ENCODE peak calls at places on chromosome 9, in eight cellular contexts. One of them, this sample, is unnamed.

GRCh38 chr9:121404906-121405305 is 34.9 kb upstream of the STOM start:
- DNase-seq in HuH-7.5: no peak
- DNase-seq in M059J: no peak
- DNase-seq in ascending aorta: no peak
- DNase-seq in stimulated activated CD4-positive, alpha-beta T cell treated with anti-CD3 and anti-CD28 coated beads, Interleukin-4, amount 100 ng/mL, for 1 hour: no peak
- DNase-seq in central memory CD4-positive, alpha-beta T cell: no peak
- DNase-seq in EH: no peak
- DNase-seq in right cardiac atrium: no peak
- DNase-seq in this sample: no peak

GRCh38 chr9:96867282-96867814 is 13.0 kb upstream of the ZNF782 start:
- DNase-seq in HuH-7.5: no peak
- DNase-seq in M059J: no peak
- DNase-seq in ascending aorta: no peak
- DNase-seq in stimulated activated CD4-positive, alpha-beta T cell treated with anti-CD3 and anti-CD28 coated beads, Interleukin-4, amount 100 ng/mL, for 1 hour: no peak
- DNase-seq in central memory CD4-positive, alpha-beta T cell: no peak
- DNase-seq in EH: peak; percentile 16
- DNase-seq in right cardiac atrium: no peak
- DNase-seq in this sample: no peak

GRCh38 chr9:114484215-114484853 is 20.9 kb downstream of the WHRN start:
- DNase-seq in HuH-7.5: no peak
- DNase-seq in M059J: no peak
- DNase-seq in ascending aorta: no peak
- DNase-seq in stimulated activated CD4-positive, alpha-beta T cell treated with anti-CD3 and anti-CD28 coated beads, Interleukin-4, amount 100 ng/mL, for 1 hour: no peak
- DNase-seq in central memory CD4-positive, alpha-beta T cell: no peak
- DNase-seq in EH: no peak
- DNase-seq in right cardiac atrium: no peak
- DNase-seq in this sample: no peak

GRCh38 chr9:105243015-105243686 is 1.3 kb upstream of the SLC44A1 start:
- DNase-seq in HuH-7.5: no peak
- DNase-seq in M059J: peak; percentile 96
- DNase-seq in ascending aorta: no peak
- DNase-seq in stimulated activated CD4-positive, alpha-beta T cell treated with anti-CD3 and anti-CD28 coated beads, Interleukin-4, amount 100 ng/mL, for 1 hour: no peak
- DNase-seq in central memory CD4-positive, alpha-beta T cell: no peak
- DNase-seq in EH: peak; percentile 98
- DNase-seq in right cardiac atrium: no peak
- DNase-seq in this sample: peak; percentile 95

GRCh38 chr9:121498487-121499176 is 1.0 kb downstream of the GGTA1 start:
- DNase-seq in HuH-7.5: peak; percentile 34
- DNase-seq in M059J: peak; percentile 34
- DNase-seq in ascending aorta: peak; percentile 78
- DNase-seq in stimulated activated CD4-positive, alpha-beta T cell treated with anti-CD3 and anti-CD28 coated beads, Interleukin-4, amount 100 ng/mL, for 1 hour: no peak
- DNase-seq in central memory CD4-positive, alpha-beta T cell: no peak
- DNase-seq in EH: peak; percentile 58
- DNase-seq in right cardiac atrium: peak; percentile 81
- DNase-seq in this sample: no peak

GRCh38 chr9:99274016-99274415 is 51.9 kb downstream of the SEC61B start:
- DNase-seq in HuH-7.5: no peak
- DNase-seq in M059J: no peak
- DNase-seq in ascending aorta: no peak
- DNase-seq in stimulated activated CD4-positive, alpha-beta T cell treated with anti-CD3 and anti-CD28 coated beads, Interleukin-4, amount 100 ng/mL, for 1 hour: no peak
- DNase-seq in central memory CD4-positive, alpha-beta T cell: no peak
- DNase-seq in EH: no peak
- DNase-seq in right cardiac atrium: no peak
- DNase-seq in this sample: no peak

GRCh38 chr9:2745560-2746380 is 28.5 kb downstream of the KCNV2 start:
- DNase-seq in HuH-7.5: no peak
- DNase-seq in M059J: peak; percentile 86
- DNase-seq in ascending aorta: no peak
- DNase-seq in stimulated activated CD4-positive, alpha-beta T cell treated with anti-CD3 and anti-CD28 coated beads, Interleukin-4, amount 100 ng/mL, for 1 hour: no peak
- DNase-seq in central memory CD4-positive, alpha-beta T cell: no peak
- DNase-seq in EH: no peak
- DNase-seq in right cardiac atrium: no peak
- DNase-seq in this sample: peak; percentile 17

GRCh38 chr9:13292782-13293181 is 13.3 kb upstream of the MPDZ start:
- DNase-seq in HuH-7.5: no peak
- DNase-seq in M059J: no peak
- DNase-seq in ascending aorta: no peak
- DNase-seq in stimulated activated CD4-positive, alpha-beta T cell treated with anti-CD3 and anti-CD28 coated beads, Interleukin-4, amount 100 ng/mL, for 1 hour: no peak
- DNase-seq in central memory CD4-positive, alpha-beta T cell: no peak
- DNase-seq in EH: no peak
- DNase-seq in right cardiac atrium: no peak
- DNase-seq in this sample: no peak

GRCh38 chr9:135081731-135082130 is 5.7 kb upstream of the OLFM1 start:
- DNase-seq in HuH-7.5: no peak
- DNase-seq in M059J: no peak
- DNase-seq in ascending aorta: no peak
- DNase-seq in stimulated activated CD4-positive, alpha-beta T cell treated with anti-CD3 and anti-CD28 coated beads, Interleukin-4, amount 100 ng/mL, for 1 hour: no peak
- DNase-seq in central memory CD4-positive, alpha-beta T cell: no peak
- DNase-seq in EH: no peak
- DNase-seq in right cardiac atrium: no peak
- DNase-seq in this sample: no peak

GRCh38 chr9:121929893-121930875 is 162.9 kb downstream of the TTLL11 start:
- DNase-seq in HuH-7.5: no peak
- DNase-seq in M059J: peak; percentile 17
- DNase-seq in ascending aorta: no peak
- DNase-seq in stimulated activated CD4-positive, alpha-beta T cell treated with anti-CD3 and anti-CD28 coated beads, Interleukin-4, amount 100 ng/mL, for 1 hour: no peak
- DNase-seq in central memory CD4-positive, alpha-beta T cell: no peak
- DNase-seq in EH: peak; percentile 67
- DNase-seq in right cardiac atrium: peak; percentile 55
- DNase-seq in this sample: no peak

GRCh38 chr9:113623851-113624485 is 160.4 kb downstream of the RGS3 start:
- DNase-seq in HuH-7.5: no peak
- DNase-seq in M059J: peak; percentile 18
- DNase-seq in ascending aorta: peak; percentile 60
- DNase-seq in stimulated activated CD4-positive, alpha-beta T cell treated with anti-CD3 and anti-CD28 coated beads, Interleukin-4, amount 100 ng/mL, for 1 hour: no peak
- DNase-seq in central memory CD4-positive, alpha-beta T cell: no peak
- DNase-seq in EH: no peak
- DNase-seq in right cardiac atrium: no peak
- DNase-seq in this sample: peak; percentile 63

GRCh38 chr9:131762356-131762932 is 22.6 kb upstream of the RAPGEF1 start:
- DNase-seq in HuH-7.5: peak; percentile 81
- DNase-seq in M059J: peak; percentile 48
- DNase-seq in ascending aorta: peak; percentile 79
- DNase-seq in stimulated activated CD4-positive, alpha-beta T cell treated with anti-CD3 and anti-CD28 coated beads, Interleukin-4, amount 100 ng/mL, for 1 hour: peak; percentile 82
- DNase-seq in central memory CD4-positive, alpha-beta T cell: peak; percentile 61
- DNase-seq in EH: peak; percentile 66
- DNase-seq in right cardiac atrium: peak; percentile 90
- DNase-seq in this sample: peak; percentile 63

GRCh38 chr9:133928248-133928764 is 63.8 kb downstream of the VAV2 start:
- DNase-seq in HuH-7.5: no peak
- DNase-seq in M059J: no peak
- DNase-seq in ascending aorta: no peak
- DNase-seq in stimulated activated CD4-positive, alpha-beta T cell treated with anti-CD3 and anti-CD28 coated beads, Interleukin-4, amount 100 ng/mL, for 1 hour: no peak
- DNase-seq in central memory CD4-positive, alpha-beta T cell: no peak
- DNase-seq in EH: no peak
- DNase-seq in right cardiac atrium: no peak
- DNase-seq in this sample: no peak

GRCh38 chr9:105539452-105539851 is 18.5 kb upstream of the FKTN start:
- DNase-seq in HuH-7.5: no peak
- DNase-seq in M059J: peak; percentile 15
- DNase-seq in ascending aorta: no peak
- DNase-seq in stimulated activated CD4-positive, alpha-beta T cell treated with anti-CD3 and anti-CD28 coated beads, Interleukin-4, amount 100 ng/mL, for 1 hour: no peak
- DNase-seq in central memory CD4-positive, alpha-beta T cell: no peak
- DNase-seq in EH: peak; percentile 6
- DNase-seq in right cardiac atrium: no peak
- DNase-seq in this sample: peak; percentile 17

GRCh38 chr9:96317335-96317980 is 15.5 kb upstream of the HSD17B3 start:
- DNase-seq in HuH-7.5: peak; percentile 62
- DNase-seq in M059J: peak; percentile 55
- DNase-seq in ascending aorta: no peak
- DNase-seq in stimulated activated CD4-positive, alpha-beta T cell treated with anti-CD3 and anti-CD28 coated beads, Interleukin-4, amount 100 ng/mL, for 1 hour: peak; percentile 52
- DNase-seq in central memory CD4-positive, alpha-beta T cell: peak; percentile 8
- DNase-seq in EH: peak; percentile 58
- DNase-seq in right cardiac atrium: peak; percentile 73
- DNase-seq in this sample: peak; percentile 43

GRCh38 chr9:74304598-74304997 is 192.5 kb upstream of the RORB start:
- DNase-seq in HuH-7.5: no peak
- DNase-seq in M059J: no peak
- DNase-seq in ascending aorta: no peak
- DNase-seq in stimulated activated CD4-positive, alpha-beta T cell treated with anti-CD3 and anti-CD28 coated beads, Interleukin-4, amount 100 ng/mL, for 1 hour: no peak
- DNase-seq in central memory CD4-positive, alpha-beta T cell: no peak
- DNase-seq in EH: no peak
- DNase-seq in right cardiac atrium: no peak
- DNase-seq in this sample: no peak

GRCh38 chr9:32500768-32501167 is 25.2 kb downstream of the RIGI start:
- DNase-seq in HuH-7.5: no peak
- DNase-seq in M059J: peak; percentile 75
- DNase-seq in ascending aorta: no peak
- DNase-seq in stimulated activated CD4-positive, alpha-beta T cell treated with anti-CD3 and anti-CD28 coated beads, Interleukin-4, amount 100 ng/mL, for 1 hour: no peak
- DNase-seq in central memory CD4-positive, alpha-beta T cell: no peak
- DNase-seq in EH: peak; percentile 51
- DNase-seq in right cardiac atrium: no peak
- DNase-seq in this sample: peak; percentile 53

GRCh38 chr9:136944094-136944518 is 432 bp downstream of the FBXW5 start:
- DNase-seq in HuH-7.5: peak; percentile 73
- DNase-seq in M059J: peak; percentile 66
- DNase-seq in ascending aorta: no peak
- DNase-seq in stimulated activated CD4-positive, alpha-beta T cell treated with anti-CD3 and anti-CD28 coated beads, Interleukin-4, amount 100 ng/mL, for 1 hour: peak; percentile 21
- DNase-seq in central memory CD4-positive, alpha-beta T cell: peak; percentile 33
- DNase-seq in EH: peak; percentile 69
- DNase-seq in right cardiac atrium: no peak
- DNase-seq in this sample: peak; percentile 66

This sample was measured in RPMI7951.